ENCODE peak calls at places on chromosomes 4 and X, in six cellular contexts. T is dorsolateral prefrontal cortex, H is right lobe of liver, Q is lung, Y is left lung, C is endodermal cell. K is an unnamed sample.

GRCh38 chrX:20067709-20068315 is 48.9 kb downstream of the MAP7D2 start:
- DNase-seq in T (peak), H (peak), Q (peak), Y (peak), C (peak), K (peak)

GRCh38 chrX:68640661-68641060 is 6.8 kb upstream of the STARD8 start:
- DNase-seq in Q (no peak), Y (no peak), H (no peak), T (no peak), C (no peak), K (no peak)

GRCh38 chrX:150032742-150033141 is 94.5 kb upstream of the EOLA2 start:
- DNase-seq in H (no peak), T (no peak), Q (no peak), C (no peak), Y (no peak), K (peak)

GRCh38 chr4:27123050-27123768 is 262.6 kb downstream of the STIM2 start:
- DNase-seq in Q (no peak), Y (no peak), C (peak), H (no peak), T (no peak), K (peak)

GRCh38 chr4:110475881-110476818 is at the start of gene ENPEP:
- DNase-seq in T (peak), Y (peak), Q (no peak), H (peak), C (peak), K (peak)

GRCh38 chr4:138241281-138242075 is 671 bp downstream of the SLC7A11 start:
- DNase-seq in Q (no peak), H (no peak), Y (peak), C (peak), T (no peak), K (peak)

GRCh38 chrX:118974088-118974907 is at the start of gene LONRF3:
- DNase-seq in C (peak), H (peak), Y (peak), T (peak), Q (peak), K (peak)

GRCh38 chrX:153651540-153652079 is 4.6 kb downstream of the DUSP9 start:
- DNase-seq in Y (no peak), H (no peak), Q (no peak), C (peak), T (no peak), K (no peak)

GRCh38 chrX:154485150-154486051 is 1.0 kb downstream of the UBL4A start:
- DNase-seq in T (no peak), C (peak), H (peak), Y (no peak), Q (no peak), K (no peak)

GRCh38 chr4:107292979-107293378 is 256.9 kb upstream of the DKK2 start:
- DNase-seq in T (no peak), C (no peak), H (no peak), Q (no peak), Y (no peak), K (peak)

GRCh38 chr4:140174535-140174934 is 20.6 kb upstream of the MAML3 start:
- DNase-seq in Y (no peak), T (no peak), C (no peak), Q (no peak), H (no peak), K (no peak)

GRCh38 chr4:140884431-140885058 is 128.4 kb upstream of the TBC1D9 start:
- DNase-seq in Q (peak), H (no peak), C (peak), T (no peak), Y (no peak), K (peak)

GRCh38 chr4:114599231-114600065 is 841 bp downstream of the UGT8 start:
- DNase-seq in Q (no peak), H (no peak), C (peak), T (no peak), Y (peak), K (peak)

GRCh38 chr4:61505773-61506640 is 305.9 kb downstream of the ADGRL3 start:
- DNase-seq in Q (no peak), Y (no peak), T (no peak), H (no peak), C (no peak), K (no peak)

GRCh38 chr4:61514991-61515390 is 314.9 kb downstream of the ADGRL3 start:
- DNase-seq in Q (no peak), Y (no peak), T (no peak), H (no peak), C (no peak), K (no peak)

GRCh38 chr4:61507091-61507490 is 307.0 kb downstream of the ADGRL3 start:
- DNase-seq in C (no peak), Y (no peak), Q (no peak), H (no peak), T (no peak), K (no peak)

GRCh38 chr4:61517144-61517543 is 317.0 kb downstream of the ADGRL3 start:
- DNase-seq in Y (peak), C (peak), T (no peak), H (peak), Q (no peak), K (no peak)

GRCh38 chr4:61511716-61512488 is 311.8 kb downstream of the ADGRL3 start:
- DNase-seq in Q (no peak), H (no peak), C (no peak), Y (no peak), T (no peak), K (peak)
- H3K4me3 ChIP-seq in Q (no peak), H (no peak), C (no peak), Y (no peak), T (no peak), K (no peak)

GRCh38 chr4:84563002-84563401 is 19.9 kb upstream of the CDS1 start:
- DNase-seq in Q (no peak), H (no peak), C (no peak), Y (no peak), T (no peak), K (no peak)
- H3K4me3 ChIP-seq in Q (no peak), H (no peak), C (no peak), Y (no peak), T (no peak), K (no peak)

GRCh38 chr4:127446309-127446708 is 186.4 kb upstream of the INTU start:
- DNase-seq in C (no peak), Y (no peak), T (no peak), Q (no peak), H (no peak), K (no peak)
- H3K4me3 ChIP-seq in C (no peak), Y (no peak), T (no peak), Q (no peak), H (no peak), K (no peak)

DNA sequence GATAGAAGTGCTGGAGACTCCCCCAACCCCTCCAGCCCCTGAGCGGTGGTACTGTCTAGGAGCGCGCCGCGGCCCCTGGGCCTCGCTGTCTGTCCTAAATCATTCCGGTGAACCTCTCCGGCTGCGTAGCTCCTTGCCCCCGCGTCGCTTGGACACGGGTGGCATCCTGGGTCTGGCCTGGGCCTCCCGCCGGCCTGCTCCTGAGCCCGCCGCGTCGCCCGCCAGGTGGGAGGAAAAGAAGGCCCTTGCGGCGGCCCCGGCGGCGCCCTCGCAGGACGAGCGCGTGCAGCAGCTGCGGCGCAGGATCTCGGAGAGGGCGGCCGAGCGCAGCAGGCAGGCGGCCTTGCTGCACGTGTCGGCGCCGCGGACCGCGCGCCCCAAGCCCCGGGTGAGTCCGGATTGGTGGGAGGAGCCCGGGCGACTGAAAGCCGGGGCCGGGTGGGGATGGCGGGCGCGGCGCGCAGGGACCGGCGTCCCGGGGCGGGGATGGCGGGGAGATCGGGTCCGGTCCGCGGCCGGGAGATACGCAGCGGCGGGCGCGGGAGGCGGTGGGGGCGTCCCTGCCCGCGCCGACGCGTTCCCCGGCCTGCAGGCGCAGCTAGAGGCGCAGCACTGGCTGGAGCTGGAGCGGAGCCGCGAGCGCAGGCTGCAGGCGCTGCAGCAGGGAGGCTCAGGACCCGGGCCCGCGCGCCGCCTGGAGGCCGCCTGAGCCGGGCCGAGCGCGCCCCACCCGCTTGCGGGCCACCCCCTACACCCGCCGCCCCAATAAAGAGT is 6.5 kb upstream of the RNF4 start:
- DNase-seq in C (peak), T (peak), Y (peak), H (peak), Q (peak), K (peak)
- H3K4me3 ChIP-seq in C (no peak), T (peak), Y (peak), H (peak), Q (peak), K (peak)

GRCh38 chrX:21926527-21927278 is 13.8 kb upstream of the SMS start:
- DNase-seq in Y (no peak), H (no peak), C (no peak), T (no peak), Q (no peak), K (peak)
- H3K4me3 ChIP-seq in Y (no peak), H (peak), C (no peak), T (no peak), Q (no peak), K (peak)

DNA sequence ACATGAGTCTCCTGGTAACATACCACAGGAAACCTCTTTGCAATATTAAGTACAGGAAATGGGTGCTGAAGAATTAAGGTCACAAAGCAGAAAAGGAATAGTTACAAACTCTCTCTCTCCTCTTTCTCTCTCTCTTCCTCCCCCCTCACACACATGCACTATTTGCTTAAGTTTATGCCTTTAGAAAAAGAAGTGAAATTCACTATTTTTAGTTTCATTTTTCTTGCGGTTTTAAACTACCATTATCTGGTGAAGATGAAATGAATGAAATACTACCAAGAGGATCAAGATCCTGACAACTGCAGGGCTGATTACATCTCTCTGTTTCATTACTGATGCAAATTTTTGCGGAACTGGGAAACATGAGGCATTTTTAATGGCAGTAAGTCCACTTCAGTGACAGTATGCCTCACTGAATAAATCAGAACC is 64.3 kb upstream of the FTHL17 start:
- DNase-seq in H (no peak), C (no peak), Y (no peak), T (no peak), Q (no peak), K (no peak)
- H3K4me3 ChIP-seq in H (no peak), C (no peak), Y (no peak), T (no peak), Q (no peak), K (no peak)

DNA sequence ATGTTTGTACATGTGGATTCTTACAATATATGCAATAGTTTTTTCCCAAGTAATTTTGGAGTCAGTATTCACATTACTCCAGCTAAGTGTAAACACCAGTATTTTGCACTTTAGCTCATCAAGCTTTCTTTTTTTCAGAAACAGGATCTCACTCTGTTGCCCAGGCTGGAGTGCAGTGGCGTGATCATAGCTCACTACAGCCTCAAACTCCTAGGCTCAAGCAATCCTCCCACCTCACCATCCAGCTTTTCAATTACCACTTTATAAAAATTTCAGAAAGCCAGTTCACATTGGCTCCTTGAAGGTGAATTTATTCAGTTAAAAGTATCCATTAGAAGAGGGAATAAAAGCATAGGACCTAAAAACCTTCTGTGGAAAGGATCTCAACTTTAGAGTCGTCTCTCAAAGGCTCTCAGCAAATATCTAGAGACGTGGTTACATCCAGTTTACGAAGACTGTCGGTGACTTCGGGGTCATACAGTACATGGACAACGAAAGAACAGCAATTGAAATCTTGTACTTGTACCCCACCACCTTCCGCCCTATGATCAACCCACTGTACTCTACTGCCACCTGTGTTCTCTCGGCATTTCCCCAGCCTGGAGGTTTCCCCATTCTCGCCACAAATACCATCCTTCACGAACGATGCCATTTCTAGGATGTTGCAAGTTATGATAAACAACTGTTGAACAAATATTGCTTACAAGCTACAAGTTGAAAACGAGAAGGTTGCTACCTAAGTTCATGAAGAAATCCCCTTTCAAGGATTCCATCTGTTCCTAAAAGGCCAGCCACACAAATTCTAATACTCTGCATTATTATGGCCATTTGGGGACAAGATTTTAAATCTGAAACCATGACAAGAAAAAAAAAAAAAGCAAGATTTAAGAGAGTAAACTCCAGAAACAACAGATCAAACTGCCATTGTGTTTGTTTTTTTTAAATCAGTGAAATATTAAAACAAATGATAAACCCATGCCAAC is 1.8 kb downstream of the APBB2 start:
- DNase-seq in Y (no peak), Q (peak), T (peak), H (peak), C (peak), K (peak)
- H3K4me3 ChIP-seq in Y (peak), Q (no peak), T (peak), H (peak), C (peak), K (peak)

K was measured in fibroblast of villous mesenchyme.